ENCODE peak calls at places on chromosome 3, in six cellular contexts. B is A549, Q is fibroblast of pulmonary artery, F is GM12865, E is bronchial epithelial cell, S is neuronal stem cell. I is an unnamed sample.

GRCh38 chr3:11847607-11848006 is 922 bp upstream of the TAMM41 start:
- DNase-seq in B (no peak), Q (no peak), F (no peak), E (no peak), S (no peak), I (no peak)

GRCh38 chr3:32956750-32957570 is 5.5 kb downstream of the CCR4 start:
- DNase-seq in B (no peak), Q (peak; percentile 12), F (no peak), E (no peak), S (no peak), I (no peak)

GRCh38 chr3:173396191-173397041 is 1.1 kb upstream of the NLGN1 start:
- DNase-seq in B (no peak), Q (peak; percentile 3), F (no peak), E (no peak), S (peak; percentile 27), I (no peak)

GRCh38 chr3:149688122-149688757 is 30.4 kb upstream of the WWTR1 start:
- DNase-seq in B (no peak), Q (no peak), F (no peak), E (peak; percentile 42), S (no peak), I (no peak)

GRCh38 chr3:16824085-16824696 is 60.6 kb upstream of the PLCL2 start:
- DNase-seq in B (no peak), Q (no peak), F (peak; percentile 75), E (no peak), S (no peak), I (no peak)

GRCh38 chr3:58640700-58641372 is 25.7 kb downstream of the FAM3D start:
- DNase-seq in B (peak; percentile 61), Q (peak; percentile 77), F (peak; percentile 66), E (peak; percentile 60), S (peak; percentile 58), I (peak; percentile 77)

GRCh38 chr3:64957639-64958038 is 269.8 kb upstream of the ADAMTS9 start:
- DNase-seq in B (no peak), Q (peak; percentile 23), F (no peak), E (no peak), S (no peak), I (no peak)

GRCh38 chr3:111210003-111210699 is 138.5 kb downstream of the NECTIN3 start:
- DNase-seq in B (no peak), Q (peak; percentile 29), F (no peak), E (peak; percentile 44), S (no peak), I (no peak)

GRCh38 chr3:137121704-137122314 is 164.0 kb downstream of the IL20RB start:
- DNase-seq in B (peak; percentile 64), Q (peak; percentile 51), F (peak; percentile 83), E (peak; percentile 62), S (peak; percentile 24), I (peak; percentile 16)

GRCh38 chr3:174859756-174860155 is 622 bp downstream of the NAALADL2 start:
- DNase-seq in B (no peak), Q (no peak), F (no peak), E (peak; percentile 54), S (no peak), I (no peak)

GRCh38 chr3:45417949-45418847 is 29.8 kb downstream of the LARS2 start:
- DNase-seq in B (no peak), Q (no peak), F (no peak), E (peak; percentile 83), S (no peak), I (no peak)

GRCh38 chr3:177453087-177453844 is 256.0 kb upstream of the TBL1XR1 start:
- DNase-seq in B (no peak), Q (no peak), F (no peak), E (no peak), S (no peak), I (no peak)

GRCh38 chr3:143168518-143169192 is 49.1 kb downstream of the CHST2 start:
- DNase-seq in B (no peak), Q (peak; percentile 40), F (no peak), E (peak; percentile 57), S (no peak), I (no peak)

GRCh38 chr3:134093906-134094305 is 64.2 kb upstream of the SLCO2A1 start:
- DNase-seq in B (no peak), Q (no peak), F (no peak), E (no peak), S (no peak), I (no peak)

GRCh38 chr3:12752803-12753202 is 6.3 kb downstream of the TMEM40 start:
- DNase-seq in B (peak; percentile 32), Q (no peak), F (peak; percentile 34), E (peak; percentile 40), S (no peak), I (no peak)

GRCh38 chr3:184299488-184300376 is 691 bp downstream of the PSMD2 start:
- DNase-seq in B (no peak), Q (peak; percentile 34), F (no peak), E (peak; percentile 65), S (no peak), I (peak; percentile 45)

GRCh38 chr3:133944641-133945441 is 49.2 kb upstream of the RAB6B start:
- DNase-seq in B (no peak), Q (peak; percentile 90), F (no peak), E (peak; percentile 31), S (no peak), I (no peak)

GRCh38 chr3:178558637-178559036 is 22.4 kb downstream of the KCNMB2 start:
- DNase-seq in B (no peak), Q (no peak), F (peak; percentile 31), E (no peak), S (no peak), I (no peak)

GRCh38 chr3:155110996-155111901 is 31.1 kb downstream of the MME start:
- DNase-seq in B (no peak), Q (no peak), F (no peak), E (no peak), S (no peak), I (no peak)

GRCh38 chr3:155106059-155106458 is 25.9 kb downstream of the MME start:
- DNase-seq in B (no peak), Q (no peak), F (no peak), E (no peak), S (no peak), I (no peak)

GRCh38 chr3:155112661-155113389 is 32.7 kb downstream of the MME start:
- DNase-seq in B (no peak), Q (no peak), F (no peak), E (peak; percentile 62), S (no peak), I (no peak)

GRCh38 chr3:155110021-155110420 is 29.9 kb downstream of the MME start:
- DNase-seq in B (no peak), Q (no peak), F (no peak), E (no peak), S (no peak), I (no peak)

DNA sequence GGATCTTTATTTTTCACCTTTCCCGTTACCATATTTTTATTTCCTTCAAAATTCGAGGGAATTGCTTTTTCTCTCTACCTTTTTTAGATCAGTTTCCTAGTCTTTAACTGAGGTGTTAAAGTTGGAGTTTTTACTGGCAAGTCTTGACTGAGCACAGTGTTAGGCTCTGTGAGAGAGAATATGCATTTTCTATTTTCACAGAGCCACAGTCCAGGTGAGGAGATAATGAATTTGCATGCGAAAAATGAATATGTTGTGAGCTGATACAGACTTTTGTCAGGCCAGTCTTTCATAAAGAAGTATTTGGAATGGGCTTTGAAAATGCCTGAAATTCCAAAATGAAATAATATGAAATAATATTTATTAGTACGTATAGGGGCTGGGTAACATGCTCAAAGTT is 31.9 kb downstream of the MME start:
- DNase-seq in B (no peak), Q (no peak), F (no peak), E (no peak), S (no peak), I (no peak)
- H3K4me3 ChIP-seq in B (no peak overlapping the region), Q (no peak overlapping the region), F (no peak overlapping the region), E (no peak overlapping the region), S (no peak overlapping the region), I (no peak overlapping the region)

GRCh38 chr3:43769471-43770425 is 79.0 kb downstream of the ABHD5 start:
- DNase-seq in B (peak; percentile 97), Q (peak; percentile 95), F (peak; percentile 73), E (peak; percentile 94), S (peak; percentile 88), I (peak; percentile 98)
- H3K4me3 ChIP-seq in B (peak overlapping the region; percentile 30), Q (peak overlapping the region; percentile 39), F (no peak overlapping the region), E (peak overlapping the region; percentile 17), S (no peak overlapping the region), I (no peak overlapping the region)

GRCh38 chr3:160973067-160973466 is 132.1 kb downstream of the B3GALNT1 start:
- DNase-seq in B (no peak), Q (no peak), F (no peak), E (no peak), S (no peak), I (no peak)

GRCh38 chr3:160963949-160964348 is 141.2 kb downstream of the B3GALNT1 start:
- DNase-seq in B (no peak), Q (no peak), F (no peak), E (no peak), S (no peak), I (no peak)

DNA sequence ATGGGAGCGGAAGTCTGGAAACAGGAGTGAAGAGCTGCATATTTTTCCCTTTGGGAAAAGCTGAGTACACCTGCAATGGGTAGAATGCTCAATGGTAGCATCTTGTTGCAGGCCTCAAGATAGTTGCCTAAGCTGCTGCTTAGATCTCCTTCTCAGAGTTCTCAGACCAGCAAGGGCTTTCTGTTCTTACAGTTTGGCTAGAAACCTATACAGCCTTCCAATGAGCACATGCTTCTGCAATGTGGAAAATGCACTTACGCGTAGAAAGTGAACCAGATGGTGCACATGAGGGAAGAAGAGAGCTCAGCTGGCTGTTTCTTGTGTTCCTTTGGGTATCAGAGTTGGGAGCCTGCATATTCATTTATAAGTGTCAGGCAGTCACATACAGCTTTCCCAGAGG is 136.4 kb downstream of the B3GALNT1 start:
- DNase-seq in B (no peak), Q (peak; percentile 1), F (no peak), E (no peak), S (no peak), I (no peak)
- H3K4me3 ChIP-seq in B (no peak overlapping the region), Q (no peak overlapping the region), F (no peak overlapping the region), E (no peak overlapping the region), S (no peak overlapping the region), I (no peak overlapping the region)

GRCh38 chr3:120824613-120825012 is 82.1 kb downstream of the GTF2E1 start:
- DNase-seq in B (no peak), Q (no peak), F (no peak), E (no peak), S (no peak), I (no peak)
- H3K4me3 ChIP-seq in B (no peak overlapping the region), Q (no peak overlapping the region), F (no peak overlapping the region), E (no peak overlapping the region), S (no peak overlapping the region), I (no peak overlapping the region)